ENCODE peak calls at places on chromosome 11, in seven cellular contexts. I is germinal center; V is spleen; W is skeletal muscle cell; Z is cardiac fibroblast; R is OCI-LY7; Q is activated CD4-positive, CD25-positive, alpha-beta regulatory T cell treated with anti-CD3 and anti-CD28 coated beads, Interleukin-2, amount 50 U/mL, for 16 hours. J is an unnamed sample.

GRCh38 chr11:71425851-71426250 is 22.3 kb downstream of the DHCR7 start:
- DNase-seq in I (no peak), V (no peak), W (no peak), Z (no peak), R (peak; percentile 73), Q (no peak), J (no peak)

GRCh38 chr11:72584293-72584921 is 89.8 kb downstream of the PDE2A start:
- DNase-seq in I (peak; percentile 70), V (peak; percentile 92), W (no peak), Z (peak; percentile 27), R (no peak), Q (no peak), J (no peak)

GRCh38 chr11:125504580-125504979 is 8.5 kb upstream of the FEZ1 start:
- DNase-seq in I (no peak), V (no peak), W (no peak), Z (no peak), R (no peak), Q (no peak), J (no peak)

GRCh38 chr11:64714664-64715063 is 8.3 kb downstream of the NRXN2 start:
- DNase-seq in I (no peak), V (no peak), W (no peak), Z (no peak), R (no peak), Q (no peak), J (no peak)

GRCh38 chr11:72309074-72309598 is 65.2 kb upstream of the PHOX2A start:
- DNase-seq in I (no peak), V (no peak), W (no peak), Z (no peak), R (no peak), Q (no peak), J (no peak)

GRCh38 chr11:73259406-73260126 is 12.6 kb upstream of the P2RY6 start:
- DNase-seq in I (no peak), V (no peak), W (no peak), Z (no peak), R (no peak), Q (no peak), J (no peak)

GRCh38 chr11:73670808-73671207 is 24.4 kb downstream of the PLEKHB1 start:
- DNase-seq in I (no peak), V (no peak), W (no peak), Z (no peak), R (no peak), Q (no peak), J (no peak)

GRCh38 chr11:132782102-132782501 is 750.2 kb downstream of the OPCML start:
- DNase-seq in I (no peak), V (no peak), W (no peak), Z (no peak), R (no peak), Q (no peak), J (no peak)

GRCh38 chr11:43694477-43694876 is 13.9 kb downstream of the HSD17B12 start:
- DNase-seq in I (peak; percentile 25), V (no peak), W (no peak), Z (no peak), R (peak; percentile 75), Q (no peak), J (no peak)

J was measured in caudate nucleus.